ENCODE peak calls at places on chromosome 3, in four cellular contexts. E is occipital lobe; D is stimulated activated CD4-positive, alpha-beta T cell treated with anti-CD3 and anti-CD28 coated beads, Interleukin-15, amount 100 ng/mL, for 1 hour; T is GM19239. X is an unnamed sample.

GRCh38 chr3:15812183-15812582 is 14.4 kb upstream of the ANKRD28 start:
- DNase-seq in E (no peak), D (no peak), T (no peak), X (no peak)

GRCh38 chr3:126083511-126083912 is 412 bp downstream of the SLC41A3 start:
- DNase-seq in E (no peak), D (no peak), T (peak), X (peak)

GRCh38 chr3:110479676-110480075 is 591.9 kb upstream of the NECTIN3 start:
- DNase-seq in E (no peak), D (no peak), T (no peak), X (no peak)

GRCh38 chr3:115651089-115651488 is 27.8 kb downstream of the GAP43 start:
- DNase-seq in E (no peak), D (no peak), T (no peak), X (no peak)

GRCh38 chr3:169379496-169380121 is 283.9 kb downstream of the MECOM start:
- DNase-seq in E (no peak), D (no peak), T (no peak), X (no peak)

GRCh38 chr3:140636452-140637138 is 41.3 kb upstream of the TRIM42 start:
- DNase-seq in E (no peak), D (no peak), T (no peak), X (no peak)

GRCh38 chr3:183073839-183074615 is 25.3 kb downstream of the MCCC1 start:
- DNase-seq in E (no peak), D (no peak), T (no peak), X (no peak)

GRCh38 chr3:20648294-20648693 is 462.3 kb upstream of the SGO1 start:
- DNase-seq in E (no peak), D (no peak), T (no peak), X (no peak)

X was measured in head of caudate nucleus.